ENCODE peak calls at places on chromosomes 11 and 22, in seven cellular contexts. One of them, this sample, is unnamed.
A peak's percentile ranks its signal among the peaks of the same experiment; 100 is the strongest.

GRCh38 chr11:34948721-34949120 is 32.3 kb downstream of the PDHX start:
- DNase-seq in A549: no peak
- DNase-seq in endothelial cell of umbilical vein: no peak
- DNase-seq in upper lobe of left lung: no peak
- DNase-seq in adrenal gland: no peak
- DNase-seq in IMR-90: peak; percentile 17
- DNase-seq in right lobe of liver: no peak
- DNase-seq in this sample: no peak

GRCh38 chr11:119422505-119423416 is at the start of gene THY1:
- DNase-seq in A549: no peak
- DNase-seq in endothelial cell of umbilical vein: no peak
- DNase-seq in upper lobe of left lung: no peak
- DNase-seq in adrenal gland: no peak
- DNase-seq in IMR-90: peak; percentile 64
- DNase-seq in right lobe of liver: no peak
- DNase-seq in this sample: no peak

GRCh38 chr22:44090571-44090905 is 66.4 kb downstream of the PARVB start:
- DNase-seq in A549: no peak
- DNase-seq in endothelial cell of umbilical vein: no peak
- DNase-seq in upper lobe of left lung: no peak
- DNase-seq in adrenal gland: no peak
- DNase-seq in IMR-90: no peak
- DNase-seq in right lobe of liver: no peak
- DNase-seq in this sample: no peak

GRCh38 chr11:124865181-124865901 is at the start of gene ROBO3:
- DNase-seq in A549: no peak
- DNase-seq in endothelial cell of umbilical vein: no peak
- DNase-seq in upper lobe of left lung: no peak
- DNase-seq in adrenal gland: no peak
- DNase-seq in IMR-90: no peak
- DNase-seq in right lobe of liver: no peak
- DNase-seq in this sample: no peak

GRCh38 chr11:22304337-22304961 is 33.7 kb upstream of the SLC17A6 start:
- DNase-seq in A549: peak; percentile 52
- DNase-seq in endothelial cell of umbilical vein: peak; percentile 34
- DNase-seq in upper lobe of left lung: no peak
- DNase-seq in adrenal gland: no peak
- DNase-seq in IMR-90: peak; percentile 23
- DNase-seq in right lobe of liver: no peak
- DNase-seq in this sample: no peak

GRCh38 chr11:86062719-86063118 is 6.2 kb downstream of the PICALM start:
- DNase-seq in A549: no peak
- DNase-seq in endothelial cell of umbilical vein: peak; percentile 52
- DNase-seq in upper lobe of left lung: no peak
- DNase-seq in adrenal gland: no peak
- DNase-seq in IMR-90: no peak
- DNase-seq in right lobe of liver: no peak
- DNase-seq in this sample: no peak

GRCh38 chr11:50182486-50182885 is 149.8 kb downstream of the OR4C45 start:
- DNase-seq in A549: no peak
- DNase-seq in endothelial cell of umbilical vein: no peak
- DNase-seq in upper lobe of left lung: no peak
- DNase-seq in adrenal gland: no peak
- DNase-seq in IMR-90: no peak
- DNase-seq in right lobe of liver: no peak
- DNase-seq in this sample: no peak

GRCh38 chr11:116073854-116074837 is 569.9 kb upstream of the CADM1 start:
- DNase-seq in A549: no peak
- DNase-seq in endothelial cell of umbilical vein: no peak
- DNase-seq in upper lobe of left lung: no peak
- DNase-seq in adrenal gland: no peak
- DNase-seq in IMR-90: no peak
- DNase-seq in right lobe of liver: peak; percentile 25
- DNase-seq in this sample: peak; percentile 31

GRCh38 chr11:112086422-112087191 is at the start of the genes SDHD and TIMM8B:
- DNase-seq in A549: peak; percentile 95
- DNase-seq in endothelial cell of umbilical vein: peak; percentile 98
- DNase-seq in upper lobe of left lung: peak; percentile 94
- DNase-seq in adrenal gland: peak; percentile 96
- DNase-seq in IMR-90: peak; percentile 96
- DNase-seq in right lobe of liver: peak; percentile 94
- DNase-seq in this sample: peak; percentile 96

GRCh38 chr11:112085822-112086421 is 634 bp downstream of the TIMM8B start:
- DNase-seq in A549: peak; percentile 14
- DNase-seq in endothelial cell of umbilical vein: no peak
- DNase-seq in upper lobe of left lung: peak; percentile 27
- DNase-seq in adrenal gland: peak; percentile 43
- DNase-seq in IMR-90: peak; percentile 17
- DNase-seq in right lobe of liver: peak; percentile 26
- DNase-seq in this sample: peak; percentile 19

GRCh38 chr11:112082729-112083128 is 3.8 kb downstream of the TIMM8B start:
- DNase-seq in A549: no peak
- DNase-seq in endothelial cell of umbilical vein: no peak
- DNase-seq in upper lobe of left lung: no peak
- DNase-seq in adrenal gland: no peak
- DNase-seq in IMR-90: peak; percentile 76
- DNase-seq in right lobe of liver: no peak
- DNase-seq in this sample: no peak

DNA sequence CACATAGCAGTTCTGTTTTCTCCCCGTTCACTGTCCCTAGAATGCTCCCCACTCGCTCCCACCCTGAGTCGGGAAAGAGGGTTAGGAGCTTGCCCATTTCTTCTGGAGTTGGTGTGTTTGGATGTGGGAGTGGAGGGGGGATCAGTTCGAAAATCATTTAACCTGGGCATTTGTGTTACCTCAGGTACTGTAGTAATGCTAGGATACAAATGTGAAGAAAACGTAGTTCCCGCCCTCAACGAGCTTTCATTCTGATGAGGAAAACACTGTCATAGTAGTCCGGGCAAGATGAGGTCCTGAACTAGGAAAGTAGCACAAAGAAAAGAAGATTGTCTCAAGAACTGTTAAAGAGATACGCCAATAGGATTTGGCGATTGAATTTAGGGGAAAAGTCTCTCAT is 539 bp downstream of the SDHD start:
- DNase-seq in A549: no peak
- DNase-seq in endothelial cell of umbilical vein: no peak
- DNase-seq in upper lobe of left lung: no peak
- DNase-seq in adrenal gland: no peak
- DNase-seq in IMR-90: no peak
- DNase-seq in right lobe of liver: no peak
- DNase-seq in this sample: no peak
- H3K27ac ChIP-seq in A549: peak overlapping the region; percentile 96
- H3K27ac ChIP-seq in endothelial cell of umbilical vein: peak overlapping the region; percentile 54
- H3K27ac ChIP-seq in upper lobe of left lung: peak overlapping the region; percentile 83
- H3K27ac ChIP-seq in adrenal gland: no peak overlapping the region
- H3K27ac ChIP-seq in IMR-90: peak overlapping the region; percentile 84
- H3K27ac ChIP-seq in right lobe of liver: no peak overlapping the region
- H3K27ac ChIP-seq in this sample: peak overlapping the region; percentile 76

GRCh38 chr11:1749787-1750351 is 526 bp downstream of the IFITM10 start:
- DNase-seq in A549: no peak
- DNase-seq in endothelial cell of umbilical vein: no peak
- DNase-seq in upper lobe of left lung: no peak
- DNase-seq in adrenal gland: peak; percentile 76
- DNase-seq in IMR-90: peak; percentile 78
- DNase-seq in right lobe of liver: peak; percentile 42
- DNase-seq in this sample: no peak

GRCh38 chr11:1750840-1751520 is 585 bp upstream of the IFITM10 start:
- DNase-seq in A549: no peak
- DNase-seq in endothelial cell of umbilical vein: no peak
- DNase-seq in upper lobe of left lung: no peak
- DNase-seq in adrenal gland: peak; percentile 36
- DNase-seq in IMR-90: no peak
- DNase-seq in right lobe of liver: no peak
- DNase-seq in this sample: no peak

GRCh38 chr11:1751521-1751921 is 1.1 kb upstream of the IFITM10 start:
- DNase-seq in A549: no peak
- DNase-seq in endothelial cell of umbilical vein: no peak
- DNase-seq in upper lobe of left lung: no peak
- DNase-seq in adrenal gland: peak; percentile 54
- DNase-seq in IMR-90: no peak
- DNase-seq in right lobe of liver: no peak
- DNase-seq in this sample: no peak

GRCh38 chr11:1749020-1749758 is 1.2 kb downstream of the IFITM10 start:
- DNase-seq in A549: no peak
- DNase-seq in endothelial cell of umbilical vein: no peak
- DNase-seq in upper lobe of left lung: peak; percentile 21
- DNase-seq in adrenal gland: peak; percentile 77
- DNase-seq in IMR-90: no peak
- DNase-seq in right lobe of liver: peak; percentile 46
- DNase-seq in this sample: no peak

GRCh38 chr11:1750481-1750839 is at the start of gene IFITM10:
- DNase-seq in A549: no peak
- DNase-seq in endothelial cell of umbilical vein: no peak
- DNase-seq in upper lobe of left lung: no peak
- DNase-seq in adrenal gland: peak; percentile 83
- DNase-seq in IMR-90: no peak
- DNase-seq in right lobe of liver: peak; percentile 73
- DNase-seq in this sample: no peak
- H3K4me3 ChIP-seq in A549: peak within 1 kb of the TSS; percentile 34
- H3K4me3 ChIP-seq in endothelial cell of umbilical vein: no peak within 1 kb of the TSS
- H3K4me3 ChIP-seq in upper lobe of left lung: no peak within 1 kb of the TSS
- H3K4me3 ChIP-seq in adrenal gland: peak within 1 kb of the TSS; percentile 73
- H3K4me3 ChIP-seq in IMR-90: no peak within 1 kb of the TSS
- H3K4me3 ChIP-seq in right lobe of liver: peak within 1 kb of the TSS; percentile 36
- H3K4me3 ChIP-seq in this sample: no peak within 1 kb of the TSS

GRCh38 chr11:65425105-65425970 is 2.7 kb downstream of the NEAT1 start:
- DNase-seq in A549: peak; percentile 87
- DNase-seq in endothelial cell of umbilical vein: peak; percentile 65
- DNase-seq in upper lobe of left lung: peak; percentile 61
- DNase-seq in adrenal gland: peak; percentile 50
- DNase-seq in IMR-90: peak; percentile 78
- DNase-seq in right lobe of liver: peak; percentile 39
- DNase-seq in this sample: peak; percentile 21

GRCh38 chr11:65428578-65429068 is 6.0 kb downstream of the NEAT1 start:
- DNase-seq in A549: no peak
- DNase-seq in endothelial cell of umbilical vein: no peak
- DNase-seq in upper lobe of left lung: peak; percentile 47
- DNase-seq in adrenal gland: peak; percentile 80
- DNase-seq in IMR-90: no peak
- DNase-seq in right lobe of liver: peak; percentile 62
- DNase-seq in this sample: peak; percentile 19

GRCh38 chr11:65427691-65428577 is 5.3 kb downstream of the NEAT1 start:
- DNase-seq in A549: peak; percentile 82
- DNase-seq in endothelial cell of umbilical vein: peak; percentile 70
- DNase-seq in upper lobe of left lung: peak; percentile 62
- DNase-seq in adrenal gland: peak; percentile 76
- DNase-seq in IMR-90: peak; percentile 78
- DNase-seq in right lobe of liver: peak; percentile 54
- DNase-seq in this sample: peak; percentile 30

GRCh38 chr11:65425971-65426838 is 3.6 kb downstream of the NEAT1 start:
- DNase-seq in A549: peak; percentile 78
- DNase-seq in endothelial cell of umbilical vein: peak; percentile 70
- DNase-seq in upper lobe of left lung: peak; percentile 21
- DNase-seq in adrenal gland: peak; percentile 36
- DNase-seq in IMR-90: peak; percentile 89
- DNase-seq in right lobe of liver: peak; percentile 17
- DNase-seq in this sample: peak; percentile 17

GRCh38 chr11:65426839-65427690 is 4.5 kb downstream of the NEAT1 start:
- DNase-seq in A549: peak; percentile 80
- DNase-seq in endothelial cell of umbilical vein: peak; percentile 54
- DNase-seq in upper lobe of left lung: peak; percentile 38
- DNase-seq in adrenal gland: peak; percentile 80
- DNase-seq in IMR-90: peak; percentile 77
- DNase-seq in right lobe of liver: peak; percentile 68
- DNase-seq in this sample: no peak
- TF ChIP-seq POLR2A in A549: peak; percentile 62
- TF ChIP-seq POLR2A in endothelial cell of umbilical vein: peak; percentile 87
- TF ChIP-seq POLR2A in upper lobe of left lung: peak; percentile 41
- TF ChIP-seq POLR2A in adrenal gland: peak; percentile 70
- TF ChIP-seq POLR2A in IMR-90: peak; percentile 79
- TF ChIP-seq POLR2A in right lobe of liver: peak; percentile 57
- TF ChIP-seq POLR2A in this sample: no peak

GRCh38 chr22:28985581-28986290 is 75.9 kb downstream of the C22orf31 start:
- DNase-seq in A549: no peak
- DNase-seq in endothelial cell of umbilical vein: no peak
- DNase-seq in upper lobe of left lung: no peak
- DNase-seq in adrenal gland: no peak
- DNase-seq in IMR-90: no peak
- DNase-seq in right lobe of liver: no peak
- DNase-seq in this sample: no peak

GRCh38 chr22:28983788-28984441 is 77.7 kb downstream of the C22orf31 start:
- DNase-seq in A549: no peak
- DNase-seq in endothelial cell of umbilical vein: no peak
- DNase-seq in upper lobe of left lung: peak; percentile 71
- DNase-seq in adrenal gland: no peak
- DNase-seq in IMR-90: no peak
- DNase-seq in right lobe of liver: no peak
- DNase-seq in this sample: no peak

GRCh38 chr22:28984482-28985158 is 77.0 kb downstream of the C22orf31 start:
- DNase-seq in A549: no peak
- DNase-seq in endothelial cell of umbilical vein: no peak
- DNase-seq in upper lobe of left lung: no peak
- DNase-seq in adrenal gland: no peak
- DNase-seq in IMR-90: no peak
- DNase-seq in right lobe of liver: no peak
- DNase-seq in this sample: no peak

GRCh38 chr22:28981818-28982499 is 79.7 kb downstream of the C22orf31 start:
- DNase-seq in A549: peak; percentile 16
- DNase-seq in endothelial cell of umbilical vein: no peak
- DNase-seq in upper lobe of left lung: no peak
- DNase-seq in adrenal gland: no peak
- DNase-seq in IMR-90: no peak
- DNase-seq in right lobe of liver: no peak
- DNase-seq in this sample: no peak

GRCh38 chr22:28983190-28983589 is 78.4 kb downstream of the C22orf31 start:
- DNase-seq in A549: no peak
- DNase-seq in endothelial cell of umbilical vein: no peak
- DNase-seq in upper lobe of left lung: no peak
- DNase-seq in adrenal gland: no peak
- DNase-seq in IMR-90: no peak
- DNase-seq in right lobe of liver: no peak
- DNase-seq in this sample: no peak
- H3K27ac ChIP-seq in A549: peak overlapping the region; percentile 74
- H3K27ac ChIP-seq in endothelial cell of umbilical vein: no peak overlapping the region
- H3K27ac ChIP-seq in upper lobe of left lung: peak overlapping the region; percentile 69
- H3K27ac ChIP-seq in adrenal gland: no peak overlapping the region
- H3K27ac ChIP-seq in IMR-90: no peak overlapping the region
- H3K27ac ChIP-seq in right lobe of liver: no peak overlapping the region
- H3K27ac ChIP-seq in this sample: no peak overlapping the region

DNA sequence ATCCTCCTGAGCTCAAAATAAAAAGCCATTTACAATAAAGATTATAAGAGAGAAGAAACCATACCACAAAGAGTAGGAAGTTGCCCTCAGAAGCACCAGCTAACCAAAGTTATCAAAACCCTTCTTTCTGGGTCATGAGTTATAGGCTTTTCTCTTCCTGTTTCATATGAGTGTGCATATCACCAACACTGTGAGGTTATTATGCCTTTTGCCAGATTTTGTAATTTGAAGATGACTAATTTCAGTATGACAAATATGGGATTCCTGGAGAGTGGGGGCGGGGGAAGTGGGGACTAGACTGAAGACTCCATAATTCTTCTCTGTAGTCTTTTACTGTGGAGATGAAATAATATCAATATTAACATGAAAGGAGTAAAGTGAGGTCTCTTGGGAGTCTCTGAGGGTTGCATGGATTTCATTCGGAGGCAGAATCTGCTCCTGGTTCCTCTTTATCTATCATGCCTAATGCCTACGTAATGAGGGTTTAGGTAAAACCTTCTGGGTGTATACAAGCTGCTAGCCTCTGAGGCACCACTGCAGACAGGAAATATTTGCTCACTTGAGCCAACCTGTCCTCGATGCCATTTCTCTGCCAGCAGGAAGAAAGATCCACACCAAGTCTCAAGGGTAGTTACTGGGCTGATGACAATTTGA is 2.1 kb downstream of the LPXN start:
- DNase-seq in A549: peak; percentile 54
- DNase-seq in endothelial cell of umbilical vein: peak; percentile 74
- DNase-seq in upper lobe of left lung: peak; percentile 36
- DNase-seq in adrenal gland: peak; percentile 77
- DNase-seq in IMR-90: peak; percentile 85
- DNase-seq in right lobe of liver: peak; percentile 52
- DNase-seq in this sample: peak; percentile 50
- H3K4me3 ChIP-seq in A549: no peak overlapping the region
- H3K4me3 ChIP-seq in endothelial cell of umbilical vein: no peak overlapping the region
- H3K4me3 ChIP-seq in upper lobe of left lung: no peak overlapping the region
- H3K4me3 ChIP-seq in adrenal gland: no peak overlapping the region
- H3K4me3 ChIP-seq in IMR-90: no peak overlapping the region
- H3K4me3 ChIP-seq in right lobe of liver: no peak overlapping the region
- H3K4me3 ChIP-seq in this sample: no peak overlapping the region